ENCODE peak calls at places on chromosomes 7 and 10, in four cellular contexts. One of them, this sample, is unnamed. For H3K4me1 and H3K27me3, the result is how much of the 10 kb centered on the place peaks cover.

GRCh38 chr7:111827863-111828504 is 265.7 kb upstream of the IMMP2L start:
- DNase-seq in SJSA1: no peak
- DNase-seq in H9: no peak
- DNase-seq in sigmoid colon: no peak
- DNase-seq in this sample: no peak

GRCh38 chr7:131623154-131623553 is 66.7 kb upstream of the PODXL start:
- DNase-seq in SJSA1: no peak
- DNase-seq in H9: no peak
- DNase-seq in sigmoid colon: no peak
- DNase-seq in this sample: no peak

GRCh38 chr7:29598607-29599006 is 35.0 kb downstream of the PRR15 start:
- DNase-seq in SJSA1: no peak
- DNase-seq in H9: no peak
- DNase-seq in sigmoid colon: no peak
- DNase-seq in this sample: no peak

GRCh38 chr7:15400440-15400839 is 161.4 kb downstream of the AGMO start:
- DNase-seq in SJSA1: no peak
- DNase-seq in H9: no peak
- DNase-seq in sigmoid colon: no peak
- DNase-seq in this sample: no peak

GRCh38 chr10:130023454-130024230 is 59.6 kb upstream of the EBF3 start:
- DNase-seq in SJSA1: no peak
- DNase-seq in H9: peak
- DNase-seq in sigmoid colon: no peak
- DNase-seq in this sample: no peak

GRCh38 chr10:30736685-30737232 is 107.2 kb upstream of the LYZL2 start:
- DNase-seq in SJSA1: peak
- DNase-seq in H9: no peak
- DNase-seq in sigmoid colon: peak
- DNase-seq in this sample: peak

GRCh38 chr10:122301811-122302115 is 30.7 kb downstream of the BTBD16 start:
- DNase-seq in SJSA1: no peak
- DNase-seq in H9: no peak
- DNase-seq in sigmoid colon: no peak
- DNase-seq in this sample: no peak

GRCh38 chr7:73521636-73522080 is 435 bp downstream of the BAZ1B start:
- DNase-seq in SJSA1: peak
- DNase-seq in H9: peak
- DNase-seq in sigmoid colon: no peak
- DNase-seq in this sample: peak

GRCh38 chr10:66350622-66351399 is 575.0 kb upstream of the LRRTM3 start:
- DNase-seq in SJSA1: no peak
- DNase-seq in H9: no peak
- DNase-seq in sigmoid colon: no peak
- DNase-seq in this sample: no peak

GRCh38 chr10:69645296-69645665 is 15.2 kb downstream of the FAM241B start:
- DNase-seq in SJSA1: no peak
- DNase-seq in H9: no peak
- DNase-seq in sigmoid colon: peak
- DNase-seq in this sample: no peak

GRCh38 chr10:95273393-95274312 is 17.1 kb downstream of the PDLIM1 start:
- DNase-seq in SJSA1: peak
- DNase-seq in H9: no peak
- DNase-seq in sigmoid colon: peak
- DNase-seq in this sample: no peak

DNA sequence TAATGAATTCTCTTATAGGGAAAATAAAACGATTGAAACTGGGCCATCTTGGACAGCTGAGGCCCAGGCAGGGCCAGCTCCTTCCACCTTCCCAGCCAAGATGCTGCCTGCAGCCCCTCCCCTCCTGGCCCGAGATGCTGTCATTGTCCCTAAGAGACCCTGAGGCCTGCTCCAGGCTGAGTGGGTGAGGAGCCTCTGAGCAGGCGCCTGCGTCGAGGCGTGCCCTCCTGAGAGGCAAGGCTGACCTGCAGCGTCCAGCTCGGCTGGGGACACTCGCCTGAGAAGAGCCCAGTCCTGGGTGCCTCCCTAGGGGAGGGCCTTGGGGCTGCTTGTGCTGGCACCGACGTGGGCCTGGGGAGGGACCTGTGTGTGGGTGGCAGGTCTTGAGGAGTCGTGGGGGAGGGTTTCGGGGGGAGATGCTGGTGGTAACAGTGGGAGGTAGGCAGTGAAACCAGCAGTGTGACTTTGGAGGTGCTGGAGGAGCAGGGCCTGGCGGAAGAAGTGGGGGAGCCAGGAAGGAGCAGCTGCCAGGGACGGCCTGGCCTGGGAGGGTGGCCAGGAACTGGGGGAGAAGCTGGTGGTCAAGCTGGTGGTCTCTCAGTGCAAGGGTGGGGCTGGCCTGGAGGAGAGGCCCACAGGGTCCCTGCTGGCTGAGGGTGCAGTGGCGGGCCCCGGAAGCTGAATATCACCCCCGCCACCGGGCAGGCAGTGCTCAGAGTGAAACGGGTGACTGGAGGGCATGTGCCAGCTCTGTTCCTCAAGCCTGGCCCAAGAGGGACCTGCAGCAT is 7.9 kb downstream of the GPR146 start:
- DNase-seq in SJSA1: no peak
- DNase-seq in H9: no peak
- DNase-seq in sigmoid colon: no peak
- DNase-seq in this sample: no peak
- H3K4me1 ChIP-seq in SJSA1: under half
- H3K4me1 ChIP-seq in H9: under half
- H3K4me1 ChIP-seq in sigmoid colon: half or more
- H3K4me1 ChIP-seq in this sample: under half

DNA sequence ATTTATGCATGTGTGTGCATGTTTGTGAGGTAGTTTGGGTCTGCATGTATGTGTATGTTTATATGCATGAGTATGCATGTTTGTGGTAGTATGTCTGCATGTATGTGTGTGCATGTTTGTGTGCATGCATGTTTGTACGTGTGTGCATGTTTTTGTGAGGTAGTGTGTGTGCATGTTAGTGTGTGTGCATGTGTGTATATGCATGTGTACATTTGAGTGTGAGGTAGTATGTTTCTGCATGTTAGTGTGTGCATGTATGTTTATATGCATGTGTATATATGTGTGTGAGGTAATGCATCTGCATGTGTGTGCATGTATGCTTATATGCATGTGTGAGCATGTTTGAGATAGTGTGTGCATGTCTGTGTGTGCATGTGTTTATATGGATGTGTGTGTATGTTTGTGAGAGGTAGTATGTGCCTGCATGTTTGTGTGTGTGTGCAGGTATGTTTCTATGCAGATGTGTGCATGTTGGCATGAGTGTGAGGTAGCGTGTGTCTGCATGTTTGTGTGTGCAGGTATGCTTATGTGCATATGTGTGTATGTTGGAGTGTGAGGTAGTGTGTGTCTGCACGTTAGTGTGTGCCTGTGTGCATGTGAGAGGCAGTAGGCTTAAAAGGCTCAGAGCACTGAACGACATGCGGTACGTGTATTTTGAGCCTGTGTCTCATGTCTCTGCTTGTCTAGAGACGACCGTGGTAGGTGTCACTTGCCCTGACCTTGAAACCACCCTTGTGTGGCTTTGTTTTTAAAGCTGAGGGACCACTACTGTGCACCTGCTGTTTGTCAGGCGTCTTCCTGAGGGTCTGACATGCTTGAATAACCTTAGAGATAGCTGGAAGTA is 43.7 kb downstream of the PFKP start:
- DNase-seq in SJSA1: no peak
- DNase-seq in H9: no peak
- DNase-seq in sigmoid colon: no peak
- DNase-seq in this sample: no peak
- H3K27me3 ChIP-seq in SJSA1: under half
- H3K27me3 ChIP-seq in H9: under half
- H3K27me3 ChIP-seq in sigmoid colon: under half
- H3K27me3 ChIP-seq in this sample: under half

GRCh38 chr7:151342102-151342646 is 562 bp downstream of the NUB1 start:
- DNase-seq in SJSA1: peak
- DNase-seq in H9: no peak
- DNase-seq in sigmoid colon: no peak
- DNase-seq in this sample: no peak
- H3K4me1 ChIP-seq in SJSA1: under half
- H3K4me1 ChIP-seq in H9: under half
- H3K4me1 ChIP-seq in sigmoid colon: under half
- H3K4me1 ChIP-seq in this sample: under half

GRCh38 chr10:100637785-100638184 is 102.0 kb downstream of the HIF1AN start:
- DNase-seq in SJSA1: no peak
- DNase-seq in H9: peak
- DNase-seq in sigmoid colon: no peak
- DNase-seq in this sample: no peak
- H3K27me3 ChIP-seq in SJSA1: half or more
- H3K27me3 ChIP-seq in H9: under half
- H3K27me3 ChIP-seq in sigmoid colon: under half
- H3K27me3 ChIP-seq in this sample: under half